ENCODE peak calls at places on chromosomes 6 and 20, in ten cellular contexts. One of them, this sample, is unnamed. For H3K9me3, the result is how much of the 10 kb centered on the place peaks cover.

GRCh38 chr6:87766211-87766610 is 64.2 kb upstream of the AKIRIN2 start:
- DNase-seq in AG04450: no peak
- DNase-seq in heart right ventricle: no peak
- DNase-seq in A549: no peak
- DNase-seq in GM12878: no peak
- DNase-seq in HCT116: no peak
- DNase-seq in kidney: no peak
- DNase-seq in pancreas: no peak
- DNase-seq in PC-9: no peak
- DNase-seq in A673: no peak
- DNase-seq in this sample: no peak

GRCh38 chr20:45445805-45446562 is 23.6 kb upstream of the WFDC2 start:
- DNase-seq in PC-9: no peak
- DNase-seq in heart right ventricle: no peak
- DNase-seq in kidney: no peak
- DNase-seq in HCT116: peak
- DNase-seq in A673: peak
- DNase-seq in AG04450: no peak
- DNase-seq in GM12878: no peak
- DNase-seq in pancreas: no peak
- DNase-seq in A549: peak
- DNase-seq in this sample: no peak

GRCh38 chr20:48339147-48339985 is 488.4 kb downstream of the PREX1 start:
- DNase-seq in PC-9: peak
- DNase-seq in pancreas: no peak
- DNase-seq in A549: peak
- DNase-seq in heart right ventricle: no peak
- DNase-seq in GM12878: peak
- DNase-seq in AG04450: peak
- DNase-seq in HCT116: no peak
- DNase-seq in kidney: no peak
- DNase-seq in A673: no peak
- DNase-seq in this sample: no peak

GRCh38 chr20:8722277-8722928 is 346.5 kb upstream of the PLCB4 start:
- DNase-seq in PC-9: peak
- DNase-seq in kidney: no peak
- DNase-seq in GM12878: peak
- DNase-seq in AG04450: peak
- DNase-seq in heart right ventricle: no peak
- DNase-seq in pancreas: no peak
- DNase-seq in A673: peak
- DNase-seq in A549: peak
- DNase-seq in HCT116: peak
- DNase-seq in this sample: no peak

GRCh38 chr20:7770578-7770977 is 169.7 kb downstream of the HAO1 start:
- DNase-seq in AG04450: no peak
- DNase-seq in PC-9: no peak
- DNase-seq in HCT116: no peak
- DNase-seq in pancreas: no peak
- DNase-seq in heart right ventricle: no peak
- DNase-seq in A673: no peak
- DNase-seq in A549: no peak
- DNase-seq in GM12878: peak
- DNase-seq in kidney: no peak
- DNase-seq in this sample: no peak

GRCh38 chr6:150418825-150419594 is 50.2 kb downstream of the IYD start:
- DNase-seq in heart right ventricle: peak
- DNase-seq in A673: peak
- DNase-seq in pancreas: peak
- DNase-seq in AG04450: no peak
- DNase-seq in GM12878: no peak
- DNase-seq in A549: peak
- DNase-seq in PC-9: no peak
- DNase-seq in kidney: peak
- DNase-seq in HCT116: peak
- DNase-seq in this sample: peak

GRCh38 chr20:38195521-38195920 is 30.5 kb upstream of the TGM2 start:
- DNase-seq in A673: no peak
- DNase-seq in kidney: no peak
- DNase-seq in pancreas: no peak
- DNase-seq in GM12878: no peak
- DNase-seq in HCT116: no peak
- DNase-seq in heart right ventricle: no peak
- DNase-seq in AG04450: no peak
- DNase-seq in A549: no peak
- DNase-seq in PC-9: peak
- DNase-seq in this sample: no peak

GRCh38 chr6:129454482-129454881 is 255.5 kb downstream of the ARHGAP18 start:
- DNase-seq in A673: no peak
- DNase-seq in AG04450: no peak
- DNase-seq in pancreas: no peak
- DNase-seq in heart right ventricle: no peak
- DNase-seq in A549: no peak
- DNase-seq in GM12878: no peak
- DNase-seq in PC-9: no peak
- DNase-seq in HCT116: no peak
- DNase-seq in kidney: no peak
- DNase-seq in this sample: no peak

GRCh38 chr6:15132854-15133670 is 112.8 kb upstream of the JARID2 start:
- DNase-seq in heart right ventricle: no peak
- DNase-seq in HCT116: peak
- DNase-seq in GM12878: no peak
- DNase-seq in kidney: no peak
- DNase-seq in A549: peak
- DNase-seq in PC-9: peak
- DNase-seq in A673: peak
- DNase-seq in AG04450: peak
- DNase-seq in pancreas: no peak
- DNase-seq in this sample: no peak

GRCh38 chr20:20683481-20683880 is 29.0 kb downstream of the RALGAPA2 start:
- DNase-seq in AG04450: no peak
- DNase-seq in PC-9: no peak
- DNase-seq in heart right ventricle: no peak
- DNase-seq in GM12878: no peak
- DNase-seq in pancreas: no peak
- DNase-seq in HCT116: no peak
- DNase-seq in kidney: no peak
- DNase-seq in A673: no peak
- DNase-seq in A549: no peak
- DNase-seq in this sample: no peak

GRCh38 chr20:20685635-20686034 is 26.8 kb downstream of the RALGAPA2 start:
- DNase-seq in kidney: no peak
- DNase-seq in HCT116: no peak
- DNase-seq in A673: no peak
- DNase-seq in A549: no peak
- DNase-seq in pancreas: no peak
- DNase-seq in GM12878: no peak
- DNase-seq in heart right ventricle: no peak
- DNase-seq in PC-9: no peak
- DNase-seq in AG04450: no peak
- DNase-seq in this sample: no peak

GRCh38 chr20:20683922-20684321 is 28.5 kb downstream of the RALGAPA2 start:
- DNase-seq in A673: no peak
- DNase-seq in PC-9: no peak
- DNase-seq in kidney: no peak
- DNase-seq in A549: no peak
- DNase-seq in pancreas: no peak
- DNase-seq in heart right ventricle: no peak
- DNase-seq in HCT116: no peak
- DNase-seq in GM12878: no peak
- DNase-seq in AG04450: no peak
- DNase-seq in this sample: no peak

GRCh38 chr20:20690676-20691476 is 21.6 kb downstream of the RALGAPA2 start:
- DNase-seq in kidney: no peak
- DNase-seq in heart right ventricle: no peak
- DNase-seq in A673: no peak
- DNase-seq in HCT116: no peak
- DNase-seq in A549: no peak
- DNase-seq in GM12878: peak
- DNase-seq in pancreas: no peak
- DNase-seq in PC-9: no peak
- DNase-seq in AG04450: no peak
- DNase-seq in this sample: no peak

GRCh38 chr20:20687319-20687718 is 25.1 kb downstream of the RALGAPA2 start:
- DNase-seq in AG04450: no peak
- DNase-seq in pancreas: no peak
- DNase-seq in HCT116: no peak
- DNase-seq in heart right ventricle: no peak
- DNase-seq in kidney: no peak
- DNase-seq in PC-9: no peak
- DNase-seq in A673: no peak
- DNase-seq in A549: no peak
- DNase-seq in GM12878: no peak
- DNase-seq in this sample: no peak
- H3K27ac ChIP-seq in AG04450: no peak
- H3K27ac ChIP-seq in pancreas: no peak
- H3K27ac ChIP-seq in HCT116: no peak
- H3K27ac ChIP-seq in heart right ventricle: no peak
- H3K27ac ChIP-seq in kidney: no peak
- H3K27ac ChIP-seq in PC-9: no peak
- H3K27ac ChIP-seq in A673: no peak
- H3K27ac ChIP-seq in A549: no peak
- H3K27ac ChIP-seq in GM12878: no peak
- H3K27ac ChIP-seq in this sample: no peak

DNA sequence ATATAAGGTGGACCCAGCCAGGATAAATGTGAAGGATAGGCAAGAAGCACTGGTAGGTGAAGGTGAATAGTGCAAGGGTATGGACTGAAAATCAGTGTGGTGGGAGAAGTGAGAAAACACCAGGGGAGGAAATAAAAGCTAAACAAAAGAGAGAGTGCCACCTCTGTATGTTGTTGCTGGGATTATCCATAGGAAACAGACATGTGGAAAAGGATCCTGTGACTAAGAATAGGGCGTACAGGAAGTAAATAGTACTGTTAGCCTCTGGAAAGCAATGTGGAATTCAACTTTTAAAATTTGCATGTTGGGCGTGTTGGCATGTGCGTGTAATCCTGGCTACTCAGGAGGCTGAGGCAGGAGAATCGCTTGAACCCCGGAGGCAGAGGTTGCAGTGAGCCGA is 661.7 kb downstream of the KIF16B start:
- DNase-seq in PC-9: no peak
- DNase-seq in kidney: no peak
- DNase-seq in GM12878: no peak
- DNase-seq in HCT116: no peak
- DNase-seq in heart right ventricle: no peak
- DNase-seq in A549: no peak
- DNase-seq in AG04450: no peak
- DNase-seq in pancreas: no peak
- DNase-seq in A673: no peak
- DNase-seq in this sample: no peak
- H3K9me3 ChIP-seq in PC-9: under half
- H3K9me3 ChIP-seq in kidney: under half
- H3K9me3 ChIP-seq in GM12878: under half
- H3K9me3 ChIP-seq in HCT116: under half
- H3K9me3 ChIP-seq in heart right ventricle: under half
- H3K9me3 ChIP-seq in A549: under half
- H3K9me3 ChIP-seq in AG04450: under half
- H3K9me3 ChIP-seq in pancreas: under half
- H3K9me3 ChIP-seq in A673: under half
- H3K9me3 ChIP-seq in this sample: under half

GRCh38 chr20:44207066-44207723 is 3.4 kb downstream of the OSER1 start:
- DNase-seq in GM12878: no peak
- DNase-seq in kidney: no peak
- DNase-seq in HCT116: no peak
- DNase-seq in A673: no peak
- DNase-seq in PC-9: no peak
- DNase-seq in heart right ventricle: no peak
- DNase-seq in AG04450: no peak
- DNase-seq in A549: no peak
- DNase-seq in pancreas: no peak
- DNase-seq in this sample: no peak

GRCh38 chr20:44203161-44203560 is 7.4 kb downstream of the OSER1 start:
- DNase-seq in HCT116: no peak
- DNase-seq in heart right ventricle: no peak
- DNase-seq in kidney: no peak
- DNase-seq in pancreas: no peak
- DNase-seq in PC-9: no peak
- DNase-seq in AG04450: no peak
- DNase-seq in A549: no peak
- DNase-seq in A673: no peak
- DNase-seq in GM12878: no peak
- DNase-seq in this sample: no peak

GRCh38 chr20:44204832-44205215 is 5.7 kb downstream of the OSER1 start:
- DNase-seq in GM12878: no peak
- DNase-seq in kidney: no peak
- DNase-seq in A673: no peak
- DNase-seq in AG04450: no peak
- DNase-seq in PC-9: no peak
- DNase-seq in A549: no peak
- DNase-seq in HCT116: no peak
- DNase-seq in heart right ventricle: no peak
- DNase-seq in pancreas: no peak
- DNase-seq in this sample: no peak

GRCh38 chr20:44206132-44206531 is 4.4 kb downstream of the OSER1 start:
- DNase-seq in A549: no peak
- DNase-seq in kidney: no peak
- DNase-seq in heart right ventricle: no peak
- DNase-seq in PC-9: no peak
- DNase-seq in pancreas: no peak
- DNase-seq in AG04450: no peak
- DNase-seq in A673: no peak
- DNase-seq in GM12878: no peak
- DNase-seq in HCT116: no peak
- DNase-seq in this sample: no peak

GRCh38 chr20:44204156-44204831 is 6.3 kb downstream of the OSER1 start:
- DNase-seq in A549: peak
- DNase-seq in PC-9: peak
- DNase-seq in AG04450: peak
- DNase-seq in A673: peak
- DNase-seq in kidney: no peak
- DNase-seq in GM12878: no peak
- DNase-seq in pancreas: no peak
- DNase-seq in HCT116: peak
- DNase-seq in heart right ventricle: no peak
- DNase-seq in this sample: no peak
- H3K27ac ChIP-seq in A549: peak
- H3K27ac ChIP-seq in PC-9: peak
- H3K27ac ChIP-seq in AG04450: peak
- H3K27ac ChIP-seq in A673: peak
- H3K27ac ChIP-seq in kidney: no peak
- H3K27ac ChIP-seq in GM12878: no peak
- H3K27ac ChIP-seq in pancreas: peak
- H3K27ac ChIP-seq in HCT116: peak
- H3K27ac ChIP-seq in heart right ventricle: peak
- H3K27ac ChIP-seq in this sample: no peak

DNA sequence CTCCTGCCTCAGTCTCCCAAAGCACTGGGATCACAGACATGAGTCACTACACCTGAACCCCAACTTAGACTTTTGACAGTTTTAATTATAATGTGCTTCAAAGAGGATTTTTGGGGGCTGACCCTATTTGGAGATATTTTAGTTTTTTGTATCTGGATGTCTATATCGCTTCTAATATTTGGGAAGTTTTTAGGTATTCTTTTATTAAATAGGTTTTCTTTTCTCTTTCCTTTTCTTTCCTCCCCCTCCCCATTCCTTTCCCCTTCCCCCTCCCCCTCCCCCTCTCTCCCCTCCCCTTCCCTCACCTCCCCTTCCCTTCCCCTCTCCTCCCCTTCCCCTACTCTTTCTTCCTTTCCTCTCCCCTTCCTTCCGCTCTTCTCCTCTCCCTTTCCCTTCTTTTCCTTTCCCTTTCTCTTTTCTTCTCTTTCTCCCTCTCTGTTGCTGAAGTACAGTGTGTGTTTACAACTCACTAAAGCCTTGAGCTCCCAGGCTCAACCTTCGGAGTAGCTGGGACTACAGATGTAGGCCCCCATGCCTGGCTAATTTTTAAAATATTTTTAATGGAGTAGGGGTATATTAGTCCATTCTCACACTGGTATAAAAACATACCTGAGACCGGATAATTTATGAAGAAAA is 24.4 kb upstream of the NKX2-4 start:
- DNase-seq in A549: no peak
- DNase-seq in pancreas: no peak
- DNase-seq in A673: no peak
- DNase-seq in heart right ventricle: no peak
- DNase-seq in HCT116: no peak
- DNase-seq in AG04450: no peak
- DNase-seq in PC-9: no peak
- DNase-seq in kidney: no peak
- DNase-seq in GM12878: no peak
- DNase-seq in this sample: no peak
- H3K9me3 ChIP-seq in A549: under half
- H3K9me3 ChIP-seq in pancreas: under half
- H3K9me3 ChIP-seq in A673: under half
- H3K9me3 ChIP-seq in heart right ventricle: under half
- H3K9me3 ChIP-seq in HCT116: under half
- H3K9me3 ChIP-seq in AG04450: under half
- H3K9me3 ChIP-seq in PC-9: under half
- H3K9me3 ChIP-seq in kidney: under half
- H3K9me3 ChIP-seq in GM12878: under half
- H3K9me3 ChIP-seq in this sample: under half

This sample was measured in spleen.